ENCODE peak calls at places on chromosomes 3 and 15, in six cellular contexts. H, D, J, A, L and T are unnamed samples.

GRCh38 chr3:146589899-146590508 is 15.1 kb downstream of the PLSCR5 start:
- DNase-seq in A (peak), D (no peak), J (no peak), L (no peak), H (no peak), T (no peak)

GRCh38 chr15:97504031-97504430 is 456.5 kb upstream of the ARRDC4 start:
- DNase-seq in H (no peak), D (no peak), A (no peak), J (no peak), L (no peak), T (no peak)

GRCh38 chr3:123390865-123391613 is 57.9 kb downstream of the ADCY5 start:
- DNase-seq in L (no peak), D (no peak), A (no peak), H (no peak), J (peak), T (no peak)

GRCh38 chr3:52143156-52143555 is 11.1 kb downstream of the POC1A start:
- DNase-seq in D (no peak), J (no peak), H (no peak), L (no peak), A (no peak), T (no peak)

GRCh38 chr3:150227839-150228238 is 180.3 kb upstream of the TSC22D2 start:
- DNase-seq in L (no peak), J (no peak), A (peak), H (no peak), D (no peak), T (no peak)

GRCh38 chr3:53498993-53499641 is 4.7 kb downstream of the CACNA1D start:
- DNase-seq in D (no peak), J (no peak), A (no peak), H (no peak), L (no peak), T (no peak)

GRCh38 chr3:193812791-193813505 is 219.9 kb downstream of the OPA1 start:
- DNase-seq in L (no peak), D (no peak), J (no peak), A (no peak), H (peak), T (no peak)

GRCh38 chr15:77636209-77636608 is 3.5 kb upstream of the LINGO1 start:
- DNase-seq in H (no peak), D (no peak), J (no peak), A (no peak), L (no peak), T (no peak)

GRCh38 chr15:38231430-38231829 is 21.2 kb upstream of the SPRED1 start:
- DNase-seq in H (no peak), J (no peak), L (no peak), D (no peak), A (no peak), T (no peak)

GRCh38 chr3:183539821-183540220 is 15.7 kb downstream of the KLHL6 start:
- DNase-seq in L (no peak), J (no peak), A (no peak), H (no peak), D (no peak), T (no peak)

GRCh38 chr3:169812844-169813677 is at the start of the genes LRRC34 and LRRIQ4:
- DNase-seq in H (peak), D (no peak), L (peak), J (peak), A (peak), T (peak)

GRCh38 chr3:126266291-126266840 is 86.0 kb upstream of the ALDH1L1 start:
- DNase-seq in L (no peak), H (no peak), D (no peak), J (peak), A (peak), T (no peak)

GRCh38 chr3:150472421-150472820 is 64.3 kb downstream of the TSC22D2 start:
- DNase-seq in D (no peak), A (no peak), H (no peak), J (no peak), L (no peak), T (no peak)

GRCh38 chr3:40975711-40976121 is 223.6 kb upstream of the CTNNB1 start:
- DNase-seq in J (no peak), D (no peak), H (no peak), A (no peak), L (no peak), T (no peak)

GRCh38 chr15:45387379-45388007 is 9.1 kb upstream of the GATM start:
- DNase-seq in A (no peak), H (no peak), J (no peak), D (no peak), L (no peak), T (no peak)

GRCh38 chr3:134211797-134212196 is 38.9 kb downstream of the RYK start:
- DNase-seq in L (no peak), D (no peak), H (no peak), A (no peak), J (no peak), T (peak)

GRCh38 chr3:123586131-123586530 is 1.3 kb upstream of the HACD2 start:
- DNase-seq in J (no peak), D (no peak), H (no peak), L (peak), A (peak), T (no peak)

GRCh38 chr3:40613306-40613705 is 88.5 kb downstream of the ZNF621 start:
- DNase-seq in D (no peak), J (no peak), L (no peak), H (no peak), A (no peak), T (no peak)

GRCh38 chr15:93716615-93717221 is 514.6 kb upstream of the MCTP2 start:
- DNase-seq in J (no peak), H (no peak), L (no peak), D (no peak), A (no peak), T (no peak)

GRCh38 chr15:45115312-45115820 is 1.2 kb downstream of the DUOXA2 start:
- DNase-seq in J (no peak), H (no peak), A (no peak), L (no peak), D (no peak), T (no peak)

GRCh38 chr3:157463819-157464218 is 27.2 kb downstream of the PTX3 start:
- DNase-seq in L (no peak), D (no peak), H (no peak), J (no peak), A (no peak), T (no peak)

GRCh38 chr3:59069838-59070237 is 20.0 kb upstream of the CFAP20DC start:
- DNase-seq in D (no peak), L (no peak), J (no peak), H (no peak), A (no peak), T (no peak)

GRCh38 chr3:51436998-51437639 is 46.0 kb downstream of the RBM15B start:
- DNase-seq in H (no peak), A (no peak), J (no peak), D (no peak), L (no peak), T (no peak)

GRCh38 chr15:58229297-58229768 is 91.2 kb downstream of the AQP9 start:
- DNase-seq in H (no peak), A (no peak), L (no peak), D (no peak), J (no peak), T (no peak)
- H3K27ac ChIP-seq in H (no peak), A (no peak), L (no peak), D (no peak), J (no peak), T (peak)

GRCh38 chr15:101137312-101137940 is 114.4 kb downstream of the CHSY1 start:
- DNase-seq in J (no peak), A (no peak), L (peak), H (no peak), D (no peak), T (no peak)

GRCh38 chr15:101134780-101135179 is 117.1 kb downstream of the CHSY1 start:
- DNase-seq in J (no peak), D (no peak), L (no peak), A (no peak), H (no peak), T (no peak)

GRCh38 chr15:101138086-101138660 is 113.7 kb downstream of the CHSY1 start:
- DNase-seq in A (no peak), L (peak), H (no peak), D (no peak), J (no peak), T (no peak)

GRCh38 chr15:101135532-101136166 is 116.2 kb downstream of the CHSY1 start:
- DNase-seq in J (no peak), H (no peak), L (peak), A (no peak), D (no peak), T (no peak)

DNA sequence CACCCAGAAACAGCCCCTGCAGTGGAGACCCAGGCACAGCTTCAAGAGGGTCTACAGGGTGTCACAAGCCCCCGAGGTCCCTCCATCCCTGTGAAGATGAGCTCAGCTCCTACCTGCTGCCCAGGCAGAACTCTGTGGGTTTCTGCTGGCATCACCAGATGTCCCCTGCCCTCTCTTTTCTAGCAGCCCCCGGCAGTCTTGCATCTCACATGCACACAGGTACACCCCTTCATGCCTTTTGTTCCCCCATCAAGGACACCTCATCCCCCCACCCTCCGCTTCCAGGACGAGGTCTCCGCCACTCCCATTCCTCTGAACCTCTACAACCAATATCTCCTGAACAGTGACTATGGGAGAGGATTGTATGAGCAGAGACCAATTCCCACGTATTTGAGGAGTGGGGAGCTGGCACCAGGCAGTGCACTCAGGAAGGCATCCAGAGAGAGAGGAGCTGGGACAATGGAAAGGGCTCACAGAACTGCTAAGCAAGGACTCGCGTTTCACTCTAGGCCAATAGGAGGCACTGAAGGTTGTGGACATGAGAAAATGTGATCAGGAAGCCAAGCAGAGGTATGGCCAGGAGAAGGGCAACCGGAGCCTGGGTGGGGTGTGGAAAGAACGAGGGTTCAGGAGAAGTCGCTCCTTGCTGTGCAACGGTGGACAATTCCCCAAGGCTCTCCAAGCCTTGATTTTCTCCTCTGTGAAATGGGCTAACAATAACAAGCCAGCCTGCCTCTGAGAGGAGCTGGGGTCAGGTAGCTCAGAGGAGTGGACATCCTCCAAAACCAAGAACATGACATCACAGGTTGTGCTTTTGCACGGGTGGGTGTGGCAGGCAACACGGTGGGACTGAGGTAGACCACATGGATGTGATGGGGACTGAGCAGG is 115.2 kb downstream of the CHSY1 start:
- DNase-seq in L (peak), H (no peak), J (no peak), D (no peak), A (no peak), T (no peak)
- TF ChIP-seq CTCF in L (no peak), H (no peak), J (no peak), D (no peak), A (no peak), T (no peak)

GRCh38 chr3:99972380-99973104 is 141.8 kb downstream of the FILIP1L start:
- DNase-seq in H (no peak), L (no peak), J (no peak), D (no peak), A (no peak), T (no peak)

GRCh38 chr3:99980606-99981005 is 133.7 kb downstream of the FILIP1L start:
- DNase-seq in D (no peak), H (no peak), A (no peak), L (no peak), J (no peak), T (no peak)

GRCh38 chr3:99974989-99975388 is 139.3 kb downstream of the FILIP1L start:
- DNase-seq in J (no peak), D (no peak), A (no peak), H (no peak), L (no peak), T (no peak)

GRCh38 chr3:99978221-99978620 is 136.1 kb downstream of the FILIP1L start:
- DNase-seq in D (no peak), J (no peak), A (no peak), H (no peak), L (no peak), T (no peak)

DNA sequence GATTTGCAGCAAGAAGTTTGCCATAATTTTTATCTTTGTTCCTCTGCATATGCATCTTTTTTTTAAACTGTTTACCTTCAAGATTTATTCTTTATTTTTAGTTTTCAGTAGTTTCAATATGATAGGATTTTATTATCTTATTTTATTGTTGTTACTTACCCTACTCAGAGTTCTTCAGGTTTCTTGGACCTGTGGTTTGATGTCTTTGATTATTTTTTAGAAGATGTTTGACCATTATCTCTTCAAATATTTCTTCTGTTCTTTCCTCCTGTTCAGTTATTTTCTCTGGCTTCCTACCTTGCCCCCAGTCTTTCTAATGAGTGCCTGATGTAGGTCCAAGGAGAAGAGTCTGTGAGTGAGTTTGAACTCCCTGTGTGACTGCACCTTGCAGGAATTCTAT is 137.7 kb downstream of the FILIP1L start:
- DNase-seq in D (no peak), L (no peak), A (no peak), H (no peak), J (no peak), T (no peak)
- H3K27ac ChIP-seq in D (no peak), L (no peak), A (no peak), H (no peak), J (no peak), T (no peak)

DNA sequence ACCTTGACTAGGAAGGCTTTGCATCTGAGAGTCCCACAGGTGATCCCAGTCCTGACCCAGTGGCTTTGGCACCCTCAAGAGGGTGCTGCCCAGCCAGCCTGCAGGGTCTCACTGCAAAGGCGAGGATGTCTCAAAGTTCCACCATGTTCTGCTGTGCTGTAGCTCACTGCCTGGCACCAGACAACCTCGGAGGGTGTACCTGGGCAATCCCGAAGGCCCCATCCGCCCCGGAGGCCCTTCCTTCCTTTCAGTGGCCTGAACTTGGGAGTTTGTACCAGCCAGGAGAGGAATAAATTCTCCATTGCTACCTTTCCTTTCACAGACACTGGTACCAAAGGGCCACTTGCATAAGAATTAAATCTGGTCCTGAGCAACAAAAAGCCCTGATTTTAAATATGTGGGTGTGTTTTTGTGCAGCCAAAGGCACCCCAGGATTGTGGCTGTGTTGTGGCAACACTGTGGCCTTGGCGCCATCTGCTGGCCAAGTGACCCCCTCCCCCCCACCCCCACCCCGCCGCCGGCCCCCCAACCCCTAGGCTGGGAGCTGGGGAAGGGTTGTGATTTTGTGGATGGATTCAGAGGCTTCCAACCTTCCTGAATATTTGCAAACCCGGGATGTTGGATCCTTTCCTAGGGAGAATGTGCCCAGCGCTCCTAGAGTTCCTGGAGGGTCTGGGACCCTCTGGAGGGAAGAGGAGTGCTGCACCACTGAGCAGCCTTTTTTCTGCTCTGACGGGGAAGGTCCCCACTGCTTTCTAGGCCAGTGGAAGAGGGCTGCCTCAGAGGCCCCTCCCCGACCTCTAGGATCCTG is 9.7 kb upstream of the PTPN23 start:
- DNase-seq in L (peak), J (no peak), H (no peak), A (no peak), D (peak), T (no peak)
- TF ChIP-seq CTCF in L (peak), J (peak), H (no peak), A (no peak), D (peak), T (peak)

GRCh38 chr3:86991482-86991815 is 500 bp upstream of the VGLL3 start:
- DNase-seq in D (no peak), J (no peak), L (no peak), H (no peak), A (no peak), T (no peak)

GRCh38 chr3:86993704-86994103 is 2.8 kb upstream of the VGLL3 start:
- DNase-seq in H (no peak), L (no peak), D (no peak), A (no peak), J (no peak), T (no peak)

GRCh38 chr3:86990734-86991481 is at the start of gene VGLL3:
- DNase-seq in D (no peak), L (peak), J (peak), A (peak), H (peak), T (peak)

GRCh38 chr3:86990171-86990733 is 697 bp downstream of the VGLL3 start:
- DNase-seq in L (peak), D (no peak), J (peak), A (peak), H (no peak), T (no peak)

GRCh38 chr3:86991840-86992430 is 986 bp upstream of the VGLL3 start:
- DNase-seq in L (no peak), J (no peak), D (no peak), A (no peak), H (no peak), T (no peak)
- H3K27ac ChIP-seq in L (peak), J (peak), D (no peak), A (peak), H (peak), T (no peak)

GRCh38 chr3:142003291-142003690 is 126.8 kb downstream of the ATP1B3 start:
- DNase-seq in A (no peak), L (no peak), J (no peak), D (no peak), H (no peak), T (no peak)

GRCh38 chr3:142000341-142000870 is 124.0 kb downstream of the ATP1B3 start:
- DNase-seq in H (no peak), A (no peak), D (no peak), L (no peak), J (no peak), T (no peak)

GRCh38 chr3:141996437-141996836 is 120.0 kb downstream of the ATP1B3 start:
- DNase-seq in H (no peak), D (no peak), J (no peak), A (no peak), L (no peak), T (no peak)

GRCh38 chr3:141994856-141995255 is 118.4 kb downstream of the ATP1B3 start:
- DNase-seq in H (no peak), J (no peak), D (no peak), L (no peak), A (no peak), T (no peak)

DNA sequence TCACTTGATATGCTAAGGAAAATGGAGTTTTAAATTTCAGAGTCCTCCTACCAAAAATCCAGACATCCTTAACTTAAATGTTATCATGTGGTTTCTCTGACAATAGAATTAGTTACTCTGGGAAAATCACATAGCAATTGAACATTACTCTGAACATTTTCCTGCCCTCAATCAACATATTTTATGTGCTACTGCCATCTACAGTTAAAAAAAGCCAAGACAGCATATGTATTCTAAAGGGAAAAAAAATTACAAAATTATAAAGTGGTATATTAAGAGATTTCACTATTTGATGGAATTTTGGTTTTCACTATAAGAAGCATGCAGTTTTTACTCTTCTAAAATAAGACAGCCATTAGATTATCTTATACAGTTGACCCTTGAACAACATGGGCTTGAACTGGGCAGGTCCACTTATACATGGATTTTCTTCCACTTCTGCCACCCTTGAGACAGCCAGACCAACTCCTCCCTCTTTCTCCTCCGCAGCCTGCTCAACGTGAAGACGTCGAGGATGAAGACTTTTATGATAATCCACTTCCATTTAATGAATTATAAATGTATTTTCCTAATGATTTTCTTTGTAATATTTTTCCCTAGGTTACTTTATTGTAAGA is 122.3 kb downstream of the ATP1B3 start:
- DNase-seq in D (no peak), L (no peak), J (no peak), H (no peak), A (no peak), T (no peak)
- TF ChIP-seq CTCF in D (peak), L (no peak), J (peak), H (no peak), A (no peak), T (peak)

GRCh38 chr15:23648920-23649515 is 1.4 kb upstream of the MAGEL2 start:
- DNase-seq in J (no peak), A (peak), H (no peak), D (no peak), L (no peak), T (peak)

GRCh38 chr15:23646165-23647000 is 1.3 kb downstream of the MAGEL2 start:
- DNase-seq in A (no peak), D (no peak), H (no peak), L (no peak), J (no peak), T (no peak)

GRCh38 chr15:23645379-23646164 is 2.1 kb downstream of the MAGEL2 start:
- DNase-seq in H (no peak), L (no peak), J (no peak), A (no peak), D (no peak), T (no peak)

GRCh38 chr15:23647421-23648375 is at the start of gene MAGEL2:
- DNase-seq in D (no peak), H (no peak), A (no peak), J (no peak), L (no peak), T (peak)

GRCh38 chr15:23647001-23647295 is 719 bp downstream of the MAGEL2 start:
- DNase-seq in D (no peak), J (no peak), L (no peak), H (no peak), A (no peak), T (no peak)
- H3K27ac ChIP-seq in D (no peak), J (no peak), L (no peak), H (no peak), A (no peak), T (peak)